ENCODE peak calls at places on chromosomes 6 and 20, in nine cellular contexts. One of them, this sample, is unnamed.

GRCh38 chr6:158962371-158962770 is 37.6 kb downstream of the RSPH3 start:
- DNase-seq in GM23338: no peak
- DNase-seq in LHCN-M2: no peak
- DNase-seq in effector memory CD4-positive, alpha-beta T cell: no peak
- DNase-seq in ascending aorta: no peak
- DNase-seq in right lobe of liver: no peak
- DNase-seq in stimulated activated naive CD8-positive, alpha-beta T cell treated with anti-CD3 and anti-CD28 coated beads, Interleukin-15, Interleukin-2, amounts not matched to agents 100 U/mL and 50 U/mL, for 24 hours: no peak
- DNase-seq in CD8-positive, alpha-beta T cell: no peak
- DNase-seq in progenitor cell of endocrine pancreas: no peak
- DNase-seq in this sample: no peak

GRCh38 chr20:52864895-52865590 is 107.1 kb upstream of the TSHZ2 start:
- DNase-seq in GM23338: no peak
- DNase-seq in LHCN-M2: no peak
- DNase-seq in effector memory CD4-positive, alpha-beta T cell: no peak
- DNase-seq in ascending aorta: no peak
- DNase-seq in right lobe of liver: no peak
- DNase-seq in stimulated activated naive CD8-positive, alpha-beta T cell treated with anti-CD3 and anti-CD28 coated beads, Interleukin-15, Interleukin-2, amounts not matched to agents 100 U/mL and 50 U/mL, for 24 hours: no peak
- DNase-seq in CD8-positive, alpha-beta T cell: no peak
- DNase-seq in progenitor cell of endocrine pancreas: no peak
- DNase-seq in this sample: no peak

GRCh38 chr6:131303338-131303954 is 168.2 kb downstream of the AKAP7 start:
- DNase-seq in GM23338: no peak
- DNase-seq in LHCN-M2: no peak
- DNase-seq in effector memory CD4-positive, alpha-beta T cell: no peak
- DNase-seq in ascending aorta: no peak
- DNase-seq in right lobe of liver: no peak
- DNase-seq in stimulated activated naive CD8-positive, alpha-beta T cell treated with anti-CD3 and anti-CD28 coated beads, Interleukin-15, Interleukin-2, amounts not matched to agents 100 U/mL and 50 U/mL, for 24 hours: no peak
- DNase-seq in CD8-positive, alpha-beta T cell: no peak
- DNase-seq in progenitor cell of endocrine pancreas: no peak
- DNase-seq in this sample: no peak

GRCh38 chr6:115545410-115545986 is 515.2 kb downstream of the FRK start:
- DNase-seq in GM23338: peak; percentile 89
- DNase-seq in LHCN-M2: no peak
- DNase-seq in effector memory CD4-positive, alpha-beta T cell: no peak
- DNase-seq in ascending aorta: no peak
- DNase-seq in right lobe of liver: no peak
- DNase-seq in stimulated activated naive CD8-positive, alpha-beta T cell treated with anti-CD3 and anti-CD28 coated beads, Interleukin-15, Interleukin-2, amounts not matched to agents 100 U/mL and 50 U/mL, for 24 hours: no peak
- DNase-seq in CD8-positive, alpha-beta T cell: no peak
- DNase-seq in progenitor cell of endocrine pancreas: peak; percentile 12
- DNase-seq in this sample: no peak

GRCh38 chr6:94130458-94130857 is 711.1 kb upstream of the EPHA7 start:
- DNase-seq in GM23338: peak; percentile 24
- DNase-seq in LHCN-M2: no peak
- DNase-seq in effector memory CD4-positive, alpha-beta T cell: no peak
- DNase-seq in ascending aorta: no peak
- DNase-seq in right lobe of liver: no peak
- DNase-seq in stimulated activated naive CD8-positive, alpha-beta T cell treated with anti-CD3 and anti-CD28 coated beads, Interleukin-15, Interleukin-2, amounts not matched to agents 100 U/mL and 50 U/mL, for 24 hours: no peak
- DNase-seq in CD8-positive, alpha-beta T cell: no peak
- DNase-seq in progenitor cell of endocrine pancreas: no peak
- DNase-seq in this sample: no peak

GRCh38 chr6:111356551-111356950 is 126.5 kb downstream of the REV3L start:
- DNase-seq in GM23338: no peak
- DNase-seq in LHCN-M2: no peak
- DNase-seq in effector memory CD4-positive, alpha-beta T cell: no peak
- DNase-seq in ascending aorta: no peak
- DNase-seq in right lobe of liver: no peak
- DNase-seq in stimulated activated naive CD8-positive, alpha-beta T cell treated with anti-CD3 and anti-CD28 coated beads, Interleukin-15, Interleukin-2, amounts not matched to agents 100 U/mL and 50 U/mL, for 24 hours: no peak
- DNase-seq in CD8-positive, alpha-beta T cell: no peak
- DNase-seq in progenitor cell of endocrine pancreas: no peak
- DNase-seq in this sample: no peak

GRCh38 chr6:111844921-111845320 is 28.3 kb downstream of the FYN start:
- DNase-seq in GM23338: peak; percentile 66
- DNase-seq in LHCN-M2: no peak
- DNase-seq in effector memory CD4-positive, alpha-beta T cell: no peak
- DNase-seq in ascending aorta: no peak
- DNase-seq in right lobe of liver: no peak
- DNase-seq in stimulated activated naive CD8-positive, alpha-beta T cell treated with anti-CD3 and anti-CD28 coated beads, Interleukin-15, Interleukin-2, amounts not matched to agents 100 U/mL and 50 U/mL, for 24 hours: no peak
- DNase-seq in CD8-positive, alpha-beta T cell: no peak
- DNase-seq in progenitor cell of endocrine pancreas: no peak
- DNase-seq in this sample: no peak

GRCh38 chr20:11687546-11688292 is 230.0 kb upstream of the BTBD3 start:
- DNase-seq in GM23338: no peak
- DNase-seq in LHCN-M2: no peak
- DNase-seq in effector memory CD4-positive, alpha-beta T cell: no peak
- DNase-seq in ascending aorta: no peak
- DNase-seq in right lobe of liver: no peak
- DNase-seq in stimulated activated naive CD8-positive, alpha-beta T cell treated with anti-CD3 and anti-CD28 coated beads, Interleukin-15, Interleukin-2, amounts not matched to agents 100 U/mL and 50 U/mL, for 24 hours: no peak
- DNase-seq in CD8-positive, alpha-beta T cell: no peak
- DNase-seq in progenitor cell of endocrine pancreas: no peak
- DNase-seq in this sample: no peak

GRCh38 chr6:125834347-125834746 is 43.6 kb downstream of the NCOA7 start:
- DNase-seq in GM23338: no peak
- DNase-seq in LHCN-M2: no peak
- DNase-seq in effector memory CD4-positive, alpha-beta T cell: no peak
- DNase-seq in ascending aorta: no peak
- DNase-seq in right lobe of liver: no peak
- DNase-seq in stimulated activated naive CD8-positive, alpha-beta T cell treated with anti-CD3 and anti-CD28 coated beads, Interleukin-15, Interleukin-2, amounts not matched to agents 100 U/mL and 50 U/mL, for 24 hours: no peak
- DNase-seq in CD8-positive, alpha-beta T cell: no peak
- DNase-seq in progenitor cell of endocrine pancreas: no peak
- DNase-seq in this sample: no peak

GRCh38 chr20:34512266-34512954 is 3.8 kb upstream of the DYNLRB1 start:
- DNase-seq in GM23338: no peak
- DNase-seq in LHCN-M2: peak; percentile 22
- DNase-seq in effector memory CD4-positive, alpha-beta T cell: no peak
- DNase-seq in ascending aorta: no peak
- DNase-seq in right lobe of liver: no peak
- DNase-seq in stimulated activated naive CD8-positive, alpha-beta T cell treated with anti-CD3 and anti-CD28 coated beads, Interleukin-15, Interleukin-2, amounts not matched to agents 100 U/mL and 50 U/mL, for 24 hours: no peak
- DNase-seq in CD8-positive, alpha-beta T cell: no peak
- DNase-seq in progenitor cell of endocrine pancreas: no peak
- DNase-seq in this sample: no peak

GRCh38 chr6:103855750-103856149 is 1004.0 kb downstream of the HACE1 start:
- DNase-seq in GM23338: no peak
- DNase-seq in LHCN-M2: no peak
- DNase-seq in effector memory CD4-positive, alpha-beta T cell: no peak
- DNase-seq in ascending aorta: no peak
- DNase-seq in right lobe of liver: no peak
- DNase-seq in stimulated activated naive CD8-positive, alpha-beta T cell treated with anti-CD3 and anti-CD28 coated beads, Interleukin-15, Interleukin-2, amounts not matched to agents 100 U/mL and 50 U/mL, for 24 hours: no peak
- DNase-seq in CD8-positive, alpha-beta T cell: no peak
- DNase-seq in progenitor cell of endocrine pancreas: no peak
- DNase-seq in this sample: no peak

GRCh38 chr6:17280552-17281090 is 540 bp upstream of the RBM24 start:
- DNase-seq in GM23338: peak; percentile 74
- DNase-seq in LHCN-M2: peak; percentile 80
- DNase-seq in effector memory CD4-positive, alpha-beta T cell: no peak
- DNase-seq in ascending aorta: no peak
- DNase-seq in right lobe of liver: peak; percentile 47
- DNase-seq in stimulated activated naive CD8-positive, alpha-beta T cell treated with anti-CD3 and anti-CD28 coated beads, Interleukin-15, Interleukin-2, amounts not matched to agents 100 U/mL and 50 U/mL, for 24 hours: no peak
- DNase-seq in CD8-positive, alpha-beta T cell: peak; percentile 16
- DNase-seq in progenitor cell of endocrine pancreas: peak; percentile 55
- DNase-seq in this sample: no peak

GRCh38 chr6:398558-399078 is 7.1 kb downstream of the IRF4 start:
- DNase-seq in GM23338: no peak
- DNase-seq in LHCN-M2: no peak
- DNase-seq in effector memory CD4-positive, alpha-beta T cell: no peak
- DNase-seq in ascending aorta: no peak
- DNase-seq in right lobe of liver: no peak
- DNase-seq in stimulated activated naive CD8-positive, alpha-beta T cell treated with anti-CD3 and anti-CD28 coated beads, Interleukin-15, Interleukin-2, amounts not matched to agents 100 U/mL and 50 U/mL, for 24 hours: no peak
- DNase-seq in CD8-positive, alpha-beta T cell: no peak
- DNase-seq in progenitor cell of endocrine pancreas: no peak
- DNase-seq in this sample: no peak

GRCh38 chr6:112899541-112899940 is 552.4 kb downstream of the RFPL4B start:
- DNase-seq in GM23338: no peak
- DNase-seq in LHCN-M2: no peak
- DNase-seq in effector memory CD4-positive, alpha-beta T cell: no peak
- DNase-seq in ascending aorta: no peak
- DNase-seq in right lobe of liver: no peak
- DNase-seq in stimulated activated naive CD8-positive, alpha-beta T cell treated with anti-CD3 and anti-CD28 coated beads, Interleukin-15, Interleukin-2, amounts not matched to agents 100 U/mL and 50 U/mL, for 24 hours: no peak
- DNase-seq in CD8-positive, alpha-beta T cell: no peak
- DNase-seq in progenitor cell of endocrine pancreas: no peak
- DNase-seq in this sample: no peak

GRCh38 chr20:49976542-49976941 is 6.2 kb upstream of the SNAI1 start:
- DNase-seq in GM23338: no peak
- DNase-seq in LHCN-M2: peak; percentile 28
- DNase-seq in effector memory CD4-positive, alpha-beta T cell: no peak
- DNase-seq in ascending aorta: no peak
- DNase-seq in right lobe of liver: no peak
- DNase-seq in stimulated activated naive CD8-positive, alpha-beta T cell treated with anti-CD3 and anti-CD28 coated beads, Interleukin-15, Interleukin-2, amounts not matched to agents 100 U/mL and 50 U/mL, for 24 hours: no peak
- DNase-seq in CD8-positive, alpha-beta T cell: no peak
- DNase-seq in progenitor cell of endocrine pancreas: no peak
- DNase-seq in this sample: no peak

GRCh38 chr6:133590196-133590595 is 298.7 kb upstream of the TCF21 start:
- DNase-seq in GM23338: no peak
- DNase-seq in LHCN-M2: no peak
- DNase-seq in effector memory CD4-positive, alpha-beta T cell: no peak
- DNase-seq in ascending aorta: no peak
- DNase-seq in right lobe of liver: no peak
- DNase-seq in stimulated activated naive CD8-positive, alpha-beta T cell treated with anti-CD3 and anti-CD28 coated beads, Interleukin-15, Interleukin-2, amounts not matched to agents 100 U/mL and 50 U/mL, for 24 hours: no peak
- DNase-seq in CD8-positive, alpha-beta T cell: no peak
- DNase-seq in progenitor cell of endocrine pancreas: no peak
- DNase-seq in this sample: no peak

GRCh38 chr6:75493400-75494064 is at the start of gene FILIP1:
- DNase-seq in GM23338: peak; percentile 27
- DNase-seq in LHCN-M2: peak; percentile 56
- DNase-seq in effector memory CD4-positive, alpha-beta T cell: no peak
- DNase-seq in ascending aorta: peak; percentile 43
- DNase-seq in right lobe of liver: no peak
- DNase-seq in stimulated activated naive CD8-positive, alpha-beta T cell treated with anti-CD3 and anti-CD28 coated beads, Interleukin-15, Interleukin-2, amounts not matched to agents 100 U/mL and 50 U/mL, for 24 hours: no peak
- DNase-seq in CD8-positive, alpha-beta T cell: no peak
- DNase-seq in progenitor cell of endocrine pancreas: no peak
- DNase-seq in this sample: no peak

GRCh38 chr6:55758156-55758942 is 117.0 kb downstream of the BMP5 start:
- DNase-seq in GM23338: no peak
- DNase-seq in LHCN-M2: peak; percentile 86
- DNase-seq in effector memory CD4-positive, alpha-beta T cell: no peak
- DNase-seq in ascending aorta: no peak
- DNase-seq in right lobe of liver: no peak
- DNase-seq in stimulated activated naive CD8-positive, alpha-beta T cell treated with anti-CD3 and anti-CD28 coated beads, Interleukin-15, Interleukin-2, amounts not matched to agents 100 U/mL and 50 U/mL, for 24 hours: no peak
- DNase-seq in CD8-positive, alpha-beta T cell: no peak
- DNase-seq in progenitor cell of endocrine pancreas: no peak
- DNase-seq in this sample: no peak

GRCh38 chr20:3465301-3465700 is 5.5 kb upstream of the ATRN start:
- DNase-seq in GM23338: no peak
- DNase-seq in LHCN-M2: no peak
- DNase-seq in effector memory CD4-positive, alpha-beta T cell: no peak
- DNase-seq in ascending aorta: no peak
- DNase-seq in right lobe of liver: no peak
- DNase-seq in stimulated activated naive CD8-positive, alpha-beta T cell treated with anti-CD3 and anti-CD28 coated beads, Interleukin-15, Interleukin-2, amounts not matched to agents 100 U/mL and 50 U/mL, for 24 hours: no peak
- DNase-seq in CD8-positive, alpha-beta T cell: no peak
- DNase-seq in progenitor cell of endocrine pancreas: no peak
- DNase-seq in this sample: no peak

GRCh38 chr6:121890307-121890910 is 455.0 kb downstream of the GJA1 start:
- DNase-seq in GM23338: peak; percentile 26
- DNase-seq in LHCN-M2: no peak
- DNase-seq in effector memory CD4-positive, alpha-beta T cell: no peak
- DNase-seq in ascending aorta: no peak
- DNase-seq in right lobe of liver: no peak
- DNase-seq in stimulated activated naive CD8-positive, alpha-beta T cell treated with anti-CD3 and anti-CD28 coated beads, Interleukin-15, Interleukin-2, amounts not matched to agents 100 U/mL and 50 U/mL, for 24 hours: no peak
- DNase-seq in CD8-positive, alpha-beta T cell: no peak
- DNase-seq in progenitor cell of endocrine pancreas: no peak
- DNase-seq in this sample: no peak

GRCh38 chr6:101348816-101349215 is 44.7 kb upstream of the GRIK2 start:
- DNase-seq in GM23338: no peak
- DNase-seq in LHCN-M2: no peak
- DNase-seq in effector memory CD4-positive, alpha-beta T cell: no peak
- DNase-seq in ascending aorta: no peak
- DNase-seq in right lobe of liver: no peak
- DNase-seq in stimulated activated naive CD8-positive, alpha-beta T cell treated with anti-CD3 and anti-CD28 coated beads, Interleukin-15, Interleukin-2, amounts not matched to agents 100 U/mL and 50 U/mL, for 24 hours: no peak
- DNase-seq in CD8-positive, alpha-beta T cell: no peak
- DNase-seq in progenitor cell of endocrine pancreas: no peak
- DNase-seq in this sample: no peak

GRCh38 chr6:157586088-157586414 is 205.1 kb downstream of the ZDHHC14 start:
- DNase-seq in GM23338: no peak
- DNase-seq in LHCN-M2: no peak
- DNase-seq in effector memory CD4-positive, alpha-beta T cell: no peak
- DNase-seq in ascending aorta: no peak
- DNase-seq in right lobe of liver: no peak
- DNase-seq in stimulated activated naive CD8-positive, alpha-beta T cell treated with anti-CD3 and anti-CD28 coated beads, Interleukin-15, Interleukin-2, amounts not matched to agents 100 U/mL and 50 U/mL, for 24 hours: no peak
- DNase-seq in CD8-positive, alpha-beta T cell: no peak
- DNase-seq in progenitor cell of endocrine pancreas: no peak
- DNase-seq in this sample: no peak

GRCh38 chr6:24930386-24930785 is 5.4 kb downstream of the RIPOR2 start:
- DNase-seq in GM23338: no peak
- DNase-seq in LHCN-M2: no peak
- DNase-seq in effector memory CD4-positive, alpha-beta T cell: no peak
- DNase-seq in ascending aorta: no peak
- DNase-seq in right lobe of liver: no peak
- DNase-seq in stimulated activated naive CD8-positive, alpha-beta T cell treated with anti-CD3 and anti-CD28 coated beads, Interleukin-15, Interleukin-2, amounts not matched to agents 100 U/mL and 50 U/mL, for 24 hours: no peak
- DNase-seq in CD8-positive, alpha-beta T cell: no peak
- DNase-seq in progenitor cell of endocrine pancreas: no peak
- DNase-seq in this sample: no peak

GRCh38 chr20:44695295-44696230 is 19.6 kb upstream of the CCN5 start:
- DNase-seq in GM23338: no peak
- DNase-seq in LHCN-M2: no peak
- DNase-seq in effector memory CD4-positive, alpha-beta T cell: no peak
- DNase-seq in ascending aorta: no peak
- DNase-seq in right lobe of liver: no peak
- DNase-seq in stimulated activated naive CD8-positive, alpha-beta T cell treated with anti-CD3 and anti-CD28 coated beads, Interleukin-15, Interleukin-2, amounts not matched to agents 100 U/mL and 50 U/mL, for 24 hours: no peak
- DNase-seq in CD8-positive, alpha-beta T cell: no peak
- DNase-seq in progenitor cell of endocrine pancreas: no peak
- DNase-seq in this sample: no peak

GRCh38 chr6:6795396-6795795 is 206.9 kb downstream of the LY86 start:
- DNase-seq in GM23338: no peak
- DNase-seq in LHCN-M2: no peak
- DNase-seq in effector memory CD4-positive, alpha-beta T cell: no peak
- DNase-seq in ascending aorta: no peak
- DNase-seq in right lobe of liver: no peak
- DNase-seq in stimulated activated naive CD8-positive, alpha-beta T cell treated with anti-CD3 and anti-CD28 coated beads, Interleukin-15, Interleukin-2, amounts not matched to agents 100 U/mL and 50 U/mL, for 24 hours: no peak
- DNase-seq in CD8-positive, alpha-beta T cell: no peak
- DNase-seq in progenitor cell of endocrine pancreas: no peak
- DNase-seq in this sample: no peak

GRCh38 chr6:169829786-169830185 is 78.4 kb downstream of the ERMARD start:
- DNase-seq in GM23338: no peak
- DNase-seq in LHCN-M2: no peak
- DNase-seq in effector memory CD4-positive, alpha-beta T cell: no peak
- DNase-seq in ascending aorta: no peak
- DNase-seq in right lobe of liver: no peak
- DNase-seq in stimulated activated naive CD8-positive, alpha-beta T cell treated with anti-CD3 and anti-CD28 coated beads, Interleukin-15, Interleukin-2, amounts not matched to agents 100 U/mL and 50 U/mL, for 24 hours: no peak
- DNase-seq in CD8-positive, alpha-beta T cell: no peak
- DNase-seq in progenitor cell of endocrine pancreas: peak; percentile 9
- DNase-seq in this sample: no peak

GRCh38 chr6:169978615-169979161 is 227.3 kb downstream of the ERMARD start:
- DNase-seq in GM23338: no peak
- DNase-seq in LHCN-M2: no peak
- DNase-seq in effector memory CD4-positive, alpha-beta T cell: no peak
- DNase-seq in ascending aorta: peak; percentile 6
- DNase-seq in right lobe of liver: no peak
- DNase-seq in stimulated activated naive CD8-positive, alpha-beta T cell treated with anti-CD3 and anti-CD28 coated beads, Interleukin-15, Interleukin-2, amounts not matched to agents 100 U/mL and 50 U/mL, for 24 hours: no peak
- DNase-seq in CD8-positive, alpha-beta T cell: no peak
- DNase-seq in progenitor cell of endocrine pancreas: no peak
- DNase-seq in this sample: no peak

GRCh38 chr20:3071610-3072529 is at the start of gene OXT:
- DNase-seq in GM23338: peak; percentile 81
- DNase-seq in LHCN-M2: no peak
- DNase-seq in effector memory CD4-positive, alpha-beta T cell: peak; percentile 61
- DNase-seq in ascending aorta: no peak
- DNase-seq in right lobe of liver: no peak
- DNase-seq in stimulated activated naive CD8-positive, alpha-beta T cell treated with anti-CD3 and anti-CD28 coated beads, Interleukin-15, Interleukin-2, amounts not matched to agents 100 U/mL and 50 U/mL, for 24 hours: peak; percentile 72
- DNase-seq in CD8-positive, alpha-beta T cell: peak; percentile 82
- DNase-seq in progenitor cell of endocrine pancreas: no peak
- DNase-seq in this sample: peak; percentile 69

GRCh38 chr20:61254881-61255589 is 3.0 kb downstream of the CDH4 start:
- DNase-seq in GM23338: no peak
- DNase-seq in LHCN-M2: peak; percentile 7
- DNase-seq in effector memory CD4-positive, alpha-beta T cell: no peak
- DNase-seq in ascending aorta: no peak
- DNase-seq in right lobe of liver: no peak
- DNase-seq in stimulated activated naive CD8-positive, alpha-beta T cell treated with anti-CD3 and anti-CD28 coated beads, Interleukin-15, Interleukin-2, amounts not matched to agents 100 U/mL and 50 U/mL, for 24 hours: no peak
- DNase-seq in CD8-positive, alpha-beta T cell: no peak
- DNase-seq in progenitor cell of endocrine pancreas: no peak
- DNase-seq in this sample: no peak

GRCh38 chr20:63750807-63751470 is 11.4 kb downstream of the SLC2A4RG start:
- DNase-seq in GM23338: peak; percentile 57
- DNase-seq in LHCN-M2: no peak
- DNase-seq in effector memory CD4-positive, alpha-beta T cell: no peak
- DNase-seq in ascending aorta: no peak
- DNase-seq in right lobe of liver: no peak
- DNase-seq in stimulated activated naive CD8-positive, alpha-beta T cell treated with anti-CD3 and anti-CD28 coated beads, Interleukin-15, Interleukin-2, amounts not matched to agents 100 U/mL and 50 U/mL, for 24 hours: peak; percentile 68
- DNase-seq in CD8-positive, alpha-beta T cell: peak; percentile 71
- DNase-seq in progenitor cell of endocrine pancreas: no peak
- DNase-seq in this sample: peak; percentile 46

GRCh38 chr6:122609881-122610689 is at the start of gene PKIB:
- DNase-seq in GM23338: peak; percentile 91
- DNase-seq in LHCN-M2: peak; percentile 55
- DNase-seq in effector memory CD4-positive, alpha-beta T cell: peak; percentile 3
- DNase-seq in ascending aorta: no peak
- DNase-seq in right lobe of liver: peak; percentile 84
- DNase-seq in stimulated activated naive CD8-positive, alpha-beta T cell treated with anti-CD3 and anti-CD28 coated beads, Interleukin-15, Interleukin-2, amounts not matched to agents 100 U/mL and 50 U/mL, for 24 hours: peak; percentile 58
- DNase-seq in CD8-positive, alpha-beta T cell: peak; percentile 25
- DNase-seq in progenitor cell of endocrine pancreas: peak; percentile 65
- DNase-seq in this sample: no peak

This sample was measured in CD8-positive, alpha-beta memory T cell.